ENCODE peak calls at places on chromosomes 12 and 14, in ten cellular contexts. T is AG04450; R is WTC11; K is AML-193; P is activated gamma-delta T cell treated with Interleukin-2 at 50 U/mL for 16 hours; X is activated effector memory CD4-positive, alpha-beta T cell treated with anti-CD3 and anti-CD28 coated beads, Interleukin-2, amount 50 U/mL, for 16 hours; C is mesenteric fat pad; W is esophagus squamous epithelium; S is HS-5; Z is adrenal gland. A is an unnamed sample.
A peak's percentile ranks its signal among the peaks of the same experiment; 100 is the strongest.

GRCh38 chr12:22971247-22971646 is 346.3 kb downstream of the ETNK1 start:
- DNase-seq in X (no peak), R (no peak), P (no peak), K (no peak), W (no peak), Z (no peak), T (no peak), S (no peak), C (no peak), A (no peak)

GRCh38 chr12:77299910-77300772 is 234.8 kb upstream of the E2F7 start:
- DNase-seq in C (no peak), K (no peak), R (no peak), S (peak; percentile 78), Z (no peak), X (no peak), W (no peak), T (no peak), P (no peak), A (no peak)

GRCh38 chr12:46887870-46888269 is 62.1 kb upstream of the SLC38A4 start:
- DNase-seq in R (no peak), C (no peak), Z (no peak), W (no peak), P (no peak), T (no peak), S (no peak), X (no peak), K (no peak), A (no peak)

GRCh38 chr12:50569321-50569720 is 64.5 kb downstream of the DIP2B start:
- DNase-seq in W (no peak), X (no peak), P (no peak), R (no peak), K (no peak), T (no peak), Z (no peak), C (no peak), S (no peak), A (no peak)

GRCh38 chr12:103705927-103706326 is 118.9 kb downstream of the STAB2 start:
- DNase-seq in P (no peak), S (no peak), Z (no peak), K (no peak), T (no peak), X (no peak), W (no peak), R (no peak), C (no peak), A (no peak)

GRCh38 chr12:22672951-22673350 is 48.0 kb downstream of the ETNK1 start:
- DNase-seq in K (no peak), S (peak; percentile 49), R (no peak), X (no peak), Z (no peak), T (peak; percentile 39), C (no peak), W (no peak), P (no peak), A (no peak)

GRCh38 chr14:44309336-44309735 is 197.7 kb downstream of the FSCB start:
- DNase-seq in T (no peak), R (no peak), X (no peak), Z (no peak), W (no peak), P (no peak), K (no peak), C (no peak), S (no peak), A (no peak)

GRCh38 chr12:123250471-123251383 is 17.5 kb downstream of the MTRFR start:
- DNase-seq in R (peak; percentile 31), W (no peak), S (no peak), T (no peak), Z (peak; percentile 47), P (no peak), X (no peak), C (no peak), K (no peak), A (peak; percentile 92)

GRCh38 chr12:40192704-40193255 is 32.0 kb upstream of the LRRK2 start:
- DNase-seq in R (no peak), K (no peak), S (no peak), Z (no peak), T (no peak), C (no peak), P (no peak), X (no peak), W (no peak), A (peak; percentile 25)

GRCh38 chr14:104933721-104934379 is 9.2 kb downstream of the PLD4 start:
- DNase-seq in X (peak; percentile 61), K (no peak), T (no peak), Z (no peak), S (no peak), P (peak; percentile 4), C (peak; percentile 89), W (no peak), R (peak; percentile 24), A (no peak)

GRCh38 chr12:89346741-89347324 is 5.5 kb downstream of the DUSP6 start:
- DNase-seq in P (no peak), R (no peak), X (no peak), T (no peak), W (no peak), Z (peak; percentile 47), S (no peak), K (peak; percentile 94), C (no peak), A (no peak)

GRCh38 chr12:6970096-6970527 is 352 bp downstream of the PHB2 start:
- DNase-seq in S (no peak), P (no peak), Z (peak; percentile 46), C (no peak), X (no peak), K (no peak), W (no peak), R (no peak), T (no peak), A (no peak)

GRCh38 chr14:94476018-94476417 is at the start of gene SERPINA9:
- DNase-seq in T (no peak), Z (no peak), X (no peak), C (no peak), R (no peak), W (no peak), K (no peak), P (no peak), S (no peak), A (no peak)

GRCh38 chr14:75824328-75824727 is 157.5 kb downstream of the TGFB3 start:
- DNase-seq in T (no peak), C (no peak), P (no peak), R (no peak), X (no peak), S (no peak), Z (no peak), K (no peak), W (no peak), A (no peak)

GRCh38 chr12:127623362-127623761 is 643.6 kb upstream of the TMEM132C start:
- DNase-seq in K (no peak), S (no peak), W (no peak), C (no peak), Z (no peak), X (no peak), P (no peak), R (no peak), T (no peak), A (no peak)

GRCh38 chr12:111429760-111430417 is 24.2 kb downstream of the SH2B3 start:
- DNase-seq in W (no peak), S (no peak), K (no peak), C (no peak), T (no peak), P (peak; percentile 69), Z (no peak), X (peak; percentile 90), R (no peak), A (no peak)

GRCh38 chr14:92759679-92760523 is 11.5 kb upstream of the LGMN start:
- DNase-seq in R (no peak), X (no peak), T (no peak), P (no peak), K (no peak), Z (no peak), S (no peak), W (no peak), C (no peak), A (no peak)

GRCh38 chr12:31874961-31875608 is 84.1 kb upstream of the RESF1 start:
- DNase-seq in C (no peak), K (peak; percentile 52), R (no peak), Z (peak; percentile 58), S (peak; percentile 22), W (peak; percentile 16), X (peak; percentile 89), T (peak; percentile 8), P (peak; percentile 50), A (peak; percentile 40)

GRCh38 chr12:823043-823698 is 70.8 kb downstream of the WNK1 start:
- DNase-seq in R (no peak), C (no peak), Z (no peak), K (peak; percentile 7), X (no peak), S (no peak), T (no peak), W (no peak), P (no peak), A (no peak)

GRCh38 chr12:113136128-113136989 is 798 bp upstream of the RASAL1 start:
- DNase-seq in X (peak; percentile 79), K (no peak), R (peak; percentile 43), Z (peak; percentile 78), S (no peak), W (no peak), C (no peak), P (peak; percentile 38), T (no peak), A (peak; percentile 64)

GRCh38 chr14:80926706-80927384 is 14.7 kb downstream of the CEP128 start:
- DNase-seq in K (no peak), C (no peak), W (no peak), X (no peak), R (no peak), P (no peak), Z (no peak), T (peak; percentile 29), S (no peak), A (no peak)

GRCh38 chr12:21773263-21773741 is 1.2 kb downstream of the KCNJ8 start:
- DNase-seq in Z (peak; percentile 47), X (no peak), R (peak; percentile 77), P (no peak), C (no peak), T (no peak), K (no peak), W (no peak), S (no peak), A (peak; percentile 34)